ENCODE peak calls at places on chromosome 11, in five cellular contexts. L is breast epithelium, J is heart right ventricle, A is left ventricle myocardium inferior, Q is GM23338. G is an unnamed sample. For H3K4me1, the result is how much of the 10 kb centered on the place peaks cover.

GRCh38 chr11:67639438-67639859 is at the start of gene TBX10:
- DNase-seq in J (no peak), A (no peak), L (no peak), Q (no peak), G (no peak)

GRCh38 chr11:85182437-85183109 is 444.6 kb downstream of the DLG2 start:
- DNase-seq in Q (peak), L (no peak), J (no peak), A (no peak), G (peak)

GRCh38 chr11:32586576-32587190 is 3.1 kb downstream of the EIF3M start:
- DNase-seq in A (no peak), L (no peak), J (no peak), Q (peak), G (peak)

GRCh38 chr11:69234171-69234570 is 59.8 kb upstream of the MYEOV start:
- DNase-seq in L (no peak), A (no peak), J (no peak), Q (no peak), G (no peak)

GRCh38 chr11:69074786-69075185 is 26.1 kb downstream of the TPCN2 start:
- DNase-seq in L (no peak), Q (no peak), J (no peak), A (no peak), G (no peak)

GRCh38 chr11:46253258-46254134 is 24.0 kb upstream of the CREB3L1 start:
- DNase-seq in Q (no peak), J (no peak), A (no peak), L (no peak), G (no peak)

GRCh38 chr11:970319-970871 is 44.7 kb downstream of the AP2A2 start:
- DNase-seq in L (no peak), J (no peak), Q (no peak), A (no peak), G (no peak)

GRCh38 chr11:117026593-117027330 is 71.5 kb downstream of the SIK3 start:
- DNase-seq in L (no peak), Q (no peak), J (no peak), A (no peak), G (peak)

GRCh38 chr11:115715371-115715770 is 211.2 kb upstream of the CADM1 start:
- DNase-seq in Q (no peak), A (no peak), L (no peak), J (no peak), G (no peak)

GRCh38 chr11:73269353-73270088 is 2.6 kb upstream of the P2RY6 start:
- DNase-seq in A (no peak), L (no peak), Q (peak), J (no peak), G (no peak)

GRCh38 chr11:78208257-78209165 is 19.8 kb downstream of the USP35 start:
- DNase-seq in L (no peak), Q (no peak), J (no peak), A (peak), G (no peak)

GRCh38 chr11:110896358-110896757 is 184.1 kb upstream of the ARHGAP20 start:
- DNase-seq in A (no peak), L (no peak), Q (no peak), J (no peak), G (peak)

GRCh38 chr11:21105196-21105917 is 436.0 kb downstream of the NELL1 start:
- DNase-seq in A (no peak), L (no peak), Q (peak), J (no peak), G (no peak)

GRCh38 chr11:105577645-105578044 is 32.2 kb upstream of the GRIA4 start:
- DNase-seq in L (no peak), A (no peak), Q (no peak), J (no peak), G (peak)

GRCh38 chr11:65915821-65916251 is 3.0 kb downstream of the C11orf68 start:
- DNase-seq in Q (peak), J (peak), L (peak), A (peak), G (peak)

GRCh38 chr11:75317446-75318122 is 33.9 kb downstream of the ARRB1 start:
- DNase-seq in Q (no peak), L (no peak), J (no peak), A (no peak), G (no peak)

GRCh38 chr11:67648796-67649613 is 1.5 kb downstream of the ACY3 start:
- DNase-seq in A (no peak), Q (no peak), J (no peak), L (no peak), G (no peak)

GRCh38 chr11:72721689-72722049 is 30.5 kb downstream of the ARAP1 start:
- DNase-seq in J (no peak), L (peak), A (peak), Q (no peak), G (peak)

GRCh38 chr11:10314199-10315072 is 9.6 kb downstream of the ADM start:
- DNase-seq in A (no peak), L (no peak), J (no peak), Q (peak), G (peak)

GRCh38 chr11:121253951-121254350 is 38.6 kb upstream of the SC5D start:
- DNase-seq in Q (no peak), L (no peak), J (no peak), A (no peak), G (no peak)
- H3K4me1 ChIP-seq in Q (under half), L (under half), J (under half), A (under half), G (under half)

DNA sequence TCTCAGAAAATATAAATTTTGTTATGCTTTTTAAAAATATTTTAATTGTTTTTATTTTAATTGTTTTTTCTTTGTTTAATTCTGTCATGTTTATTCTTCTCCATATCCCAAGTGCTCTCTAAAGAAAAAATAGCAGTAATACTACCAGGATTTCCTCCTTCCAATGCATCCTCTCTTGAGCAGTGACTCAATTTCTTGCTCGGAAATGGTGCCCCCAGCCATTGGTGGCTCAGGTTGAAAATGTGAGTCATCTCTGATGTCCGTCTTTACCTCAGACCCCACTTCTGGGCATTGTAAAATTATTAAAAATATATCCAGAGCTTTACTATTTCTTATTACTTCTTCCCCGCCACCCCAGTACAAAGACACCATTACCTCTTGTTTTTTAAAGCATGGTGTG is 898.5 kb downstream of the METTL15 start:
- DNase-seq in L (no peak), Q (no peak), A (no peak), J (no peak), G (no peak)
- H3K4me3 ChIP-seq in L (no peak), Q (no peak), A (no peak), J (no peak), G (no peak)

GRCh38 chr11:102112654-102112926 is 2.3 kb downstream of the YAP1 start:
- DNase-seq in L (no peak), A (no peak), J (no peak), Q (no peak), G (no peak)
- H3K27ac ChIP-seq in L (peak), A (peak), J (peak), Q (peak), G (peak)

DNA sequence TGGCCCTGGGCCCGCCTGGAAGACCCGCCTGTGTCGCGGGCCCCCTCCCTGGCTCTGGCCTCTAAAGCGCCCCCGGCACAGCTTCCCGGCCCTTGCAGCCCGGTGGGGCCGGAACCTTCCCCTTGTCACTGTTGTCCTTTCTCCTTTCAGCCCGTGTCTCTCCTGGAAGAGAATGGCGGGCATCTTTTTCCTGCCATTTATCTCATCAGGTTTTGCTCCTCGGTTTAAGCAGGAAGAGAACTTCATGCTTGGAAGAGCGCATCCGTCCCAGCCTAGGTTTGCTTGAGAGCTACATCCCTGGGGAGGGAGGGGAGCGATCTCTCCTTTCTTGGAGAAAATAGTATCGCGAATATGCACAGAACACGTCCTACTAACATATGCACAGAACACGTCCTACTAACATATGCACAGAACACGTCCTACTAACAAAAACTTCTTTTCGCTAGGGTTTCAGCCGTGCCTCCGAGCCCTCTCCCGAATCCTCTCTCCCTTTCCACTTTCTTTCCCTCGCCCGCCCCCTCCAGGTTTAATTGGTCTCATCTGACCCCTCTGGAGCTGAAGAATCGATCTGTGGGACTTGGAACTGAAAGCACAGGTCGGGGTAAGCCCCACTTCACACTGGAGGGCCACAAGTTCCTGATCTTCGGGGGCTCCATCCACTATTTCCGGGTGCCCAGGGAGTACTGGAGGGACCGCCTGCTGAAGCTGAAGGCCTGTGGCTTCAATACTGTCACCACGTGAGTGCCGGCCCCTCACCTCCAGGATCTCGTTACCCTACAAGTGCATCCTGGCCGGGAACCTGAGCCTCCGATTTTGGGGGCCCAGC is 1.2 kb downstream of the GLB1L3 start:
- DNase-seq in L (peak), A (no peak), J (no peak), Q (peak), G (no peak)
- H3K4me1 ChIP-seq in L (under half), A (under half), J (under half), Q (under half), G (under half)